ENCODE peak calls at places on chromosomes 2 and 18, in ten cellular contexts. R is HS-5; A is cerebellum; M is DND-41; T is amniotic stem cell; W is anterior cingulate cortex; D is endothelial cell; J is activated T-helper 2 cell treated with anti-CD3 and anti-CD28 coated beads, Interferon-gamma antibody, Interleukin-2, Interleukin-4, amounts not matched to agents 10 μg/mL and 5 μg/mL and 100 μg/mL, durations not matched to agents 14 hours and 24 hours and 36 hours; P is cardiac fibroblast; X is stimulated activated CD4-positive, alpha-beta T cell treated with anti-CD3 and anti-CD28 coated beads, Interleukin-4, amount 100 ng/mL, for 1 hour. O is an unnamed sample.
A peak's percentile ranks its signal among the peaks of the same experiment; 100 is the strongest.

GRCh38 chr18:11995445-11996189 is 14.3 kb downstream of the IMPA2 start:
- DNase-seq in R (no peak), A (no peak), M (peak; percentile 49), T (no peak), W (peak; percentile 49), D (peak; percentile 68), J (peak; percentile 32), P (peak; percentile 84), X (peak; percentile 56), O (no peak)

GRCh38 chr2:180871649-180872048 is 108.8 kb upstream of the UBE2E3 start:
- DNase-seq in R (no peak), A (no peak), M (no peak), T (no peak), W (no peak), D (no peak), J (no peak), P (no peak), X (no peak), O (no peak)

GRCh38 chr18:9001209-9001608 is 101.3 kb upstream of the NDUFV2 start:
- DNase-seq in R (no peak), A (no peak), M (no peak), T (no peak), W (no peak), D (no peak), J (no peak), P (peak; percentile 39), X (no peak), O (no peak)

GRCh38 chr2:33411765-33412164 is 64.7 kb upstream of the RASGRP3 start:
- DNase-seq in R (no peak), A (no peak), M (no peak), T (no peak), W (no peak), D (no peak), J (no peak), P (peak; percentile 72), X (no peak), O (no peak)

GRCh38 chr2:199160081-199160480 is 297.7 kb downstream of the SATB2 start:
- DNase-seq in R (peak; percentile 4), A (no peak), M (no peak), T (no peak), W (no peak), D (no peak), J (no peak), P (no peak), X (no peak), O (no peak)

GRCh38 chr2:124626993-124627392 is 601.9 kb downstream of the CNTNAP5 start:
- DNase-seq in R (no peak), A (no peak), M (no peak), T (no peak), W (no peak), D (no peak), J (no peak), P (no peak), X (no peak), O (no peak)

GRCh38 chr2:30273574-30273929 is 42.2 kb downstream of the LBH start:
- DNase-seq in R (no peak), A (no peak), M (no peak), T (no peak), W (no peak), D (no peak), J (no peak), P (peak; percentile 52), X (no peak), O (no peak)

GRCh38 chr2:43905388-43905803 is 66.6 kb downstream of the ABCG8 start:
- DNase-seq in R (no peak), A (no peak), M (no peak), T (no peak), W (no peak), D (no peak), J (no peak), P (peak; percentile 72), X (no peak), O (peak; percentile 4)

GRCh38 chr2:219475697-219476604 is 22.7 kb upstream of the GMPPA start:
- DNase-seq in R (no peak), A (peak; percentile 79), M (peak; percentile 64), T (no peak), W (peak; percentile 8), D (peak; percentile 87), J (peak; percentile 39), P (peak; percentile 66), X (peak; percentile 66), O (no peak)

GRCh38 chr2:17615728-17616351 is 75.3 kb downstream of the VSNL1 start:
- DNase-seq in R (peak; percentile 63), A (no peak), M (no peak), T (no peak), W (no peak), D (no peak), J (no peak), P (peak; percentile 70), X (no peak), O (no peak)

GRCh38 chr2:203498161-203498560 is 36.9 kb downstream of the RAPH1 start:
- DNase-seq in R (peak; percentile 85), A (no peak), M (no peak), T (no peak), W (no peak), D (no peak), J (no peak), P (peak; percentile 91), X (no peak), O (peak; percentile 56)

GRCh38 chr2:237073552-237073951 is 12.1 kb upstream of the COPS8 start:
- DNase-seq in R (no peak), A (no peak), M (no peak), T (peak; percentile 51), W (no peak), D (no peak), J (no peak), P (peak; percentile 86), X (no peak), O (no peak)

GRCh38 chr2:207241198-207241597 is 75.5 kb upstream of the KLF7 start:
- DNase-seq in R (no peak), A (no peak), M (no peak), T (no peak), W (no peak), D (no peak), J (no peak), P (peak; percentile 55), X (no peak), O (no peak)

GRCh38 chr2:152874955-152875354 is 156.5 kb downstream of the ARL6IP6 start:
- DNase-seq in R (no peak), A (no peak), M (no peak), T (no peak), W (no peak), D (no peak), J (no peak), P (peak; percentile 2), X (no peak), O (no peak)

GRCh38 chr18:36186461-36187137 is 698 bp upstream of the MOCOS start:
- DNase-seq in R (no peak), A (no peak), M (no peak), T (no peak), W (no peak), D (peak; percentile 26), J (no peak), P (peak; percentile 13), X (no peak), O (no peak)

GRCh38 chr2:23924589-23925359 is 2.1 kb downstream of the ATAD2B start:
- DNase-seq in R (no peak), A (no peak), M (no peak), T (no peak), W (no peak), D (no peak), J (no peak), P (peak; percentile 17), X (no peak), O (no peak)